ENCODE peak calls at places on chromosomes 4 and X, in four cellular contexts. Z, R, E and O are unnamed samples.

GRCh38 chr4:172648471-172648870 is 520.1 kb upstream of the GALNT7 start:
- DNase-seq in Z (no peak), R (no peak), E (no peak), O (no peak)

GRCh38 chr4:176767183-176767582 is 25.5 kb downstream of the VEGFC start:
- DNase-seq in Z (no peak), R (no peak), E (no peak), O (no peak)

GRCh38 chr4:87120411-87121162 is 99.8 kb downstream of the KLHL8 start:
- DNase-seq in Z (peak; percentile 34), R (no peak), E (no peak), O (no peak)

GRCh38 chr4:96593422-96593821 is 753.5 kb downstream of the PDHA2 start:
- DNase-seq in Z (no peak), R (no peak), E (no peak), O (no peak)

GRCh38 chr4:110614981-110615365 is 7.9 kb downstream of the PITX2 start:
- DNase-seq in Z (no peak), R (no peak), E (peak; percentile 54), O (no peak)

GRCh38 chr4:40842318-40842717 is 92.6 kb downstream of the NSUN7 start:
- DNase-seq in Z (no peak), R (no peak), E (no peak), O (no peak)

GRCh38 chr4:80711956-80712355 is 318.6 kb upstream of the BMP3 start:
- DNase-seq in Z (no peak), R (no peak), E (no peak), O (no peak)

GRCh38 chrX:55783723-55784122 is 66.2 kb downstream of the RRAGB start:
- DNase-seq in Z (no peak), R (no peak), E (no peak), O (no peak)

GRCh38 chrX:10028283-10029104 is 61.3 kb downstream of the CLDN34 start:
- DNase-seq in Z (no peak), R (no peak), E (no peak), O (no peak)

GRCh38 chr4:151310124-151310728 is 15.2 kb downstream of the SH3D19 start:
- DNase-seq in Z (no peak), R (no peak), E (no peak), O (no peak)
- H3K27ac ChIP-seq in Z (no peak overlapping the region), R (no peak overlapping the region), E (no peak overlapping the region), O (no peak overlapping the region)

GRCh38 chr4:123401466-123402175 is 5.0 kb downstream of the SPRY1 start:
- DNase-seq in Z (no peak), R (no peak), E (no peak), O (no peak)
- H3K4me3 ChIP-seq in Z (no peak overlapping the region), R (no peak overlapping the region), E (no peak overlapping the region), O (no peak overlapping the region)

GRCh38 chr4:8133897-8134542 is 24.6 kb downstream of the ABLIM2 start:
- DNase-seq in Z (no peak), R (no peak), E (no peak), O (no peak)

GRCh38 chr4:8135666-8136065 is 22.9 kb downstream of the ABLIM2 start:
- DNase-seq in Z (no peak), R (no peak), E (no peak), O (no peak)

GRCh38 chr4:8140915-8141314 is 17.7 kb downstream of the ABLIM2 start:
- DNase-seq in Z (no peak), R (no peak), E (no peak), O (no peak)

GRCh38 chr4:8136529-8136928 is 22.1 kb downstream of the ABLIM2 start:
- DNase-seq in Z (no peak), R (no peak), E (no peak), O (no peak)

GRCh38 chr4:8136972-8137710 is 21.5 kb downstream of the ABLIM2 start:
- DNase-seq in Z (no peak), R (no peak), E (no peak), O (no peak)
- H3K4me1 ChIP-seq in Z (peaks cover 12% of the 10 kb centered on the region), R (no peaks in the 10 kb centered on the region), E (no peaks in the 10 kb centered on the region), O (peaks cover under 1% of the 10 kb centered on the region)

GRCh38 chr4:161647757-161648156 is 516.0 kb downstream of the FSTL5 start:
- DNase-seq in Z (no peak), R (no peak), E (no peak), O (no peak)

GRCh38 chr4:161642708-161643107 is 521.1 kb downstream of the FSTL5 start:
- DNase-seq in Z (no peak), R (no peak), E (no peak), O (no peak)
- H3K27ac ChIP-seq in Z (no peak overlapping the region), R (no peak overlapping the region), E (no peak overlapping the region), O (no peak overlapping the region)

GRCh38 chr4:123555500-123556273 is 159.1 kb downstream of the SPRY1 start:
- DNase-seq in Z (peak; percentile 93), R (no peak), E (no peak), O (no peak)
- H3K4me3 ChIP-seq in Z (no peak overlapping the region), R (no peak overlapping the region), E (no peak overlapping the region), O (no peak overlapping the region)

DNA sequence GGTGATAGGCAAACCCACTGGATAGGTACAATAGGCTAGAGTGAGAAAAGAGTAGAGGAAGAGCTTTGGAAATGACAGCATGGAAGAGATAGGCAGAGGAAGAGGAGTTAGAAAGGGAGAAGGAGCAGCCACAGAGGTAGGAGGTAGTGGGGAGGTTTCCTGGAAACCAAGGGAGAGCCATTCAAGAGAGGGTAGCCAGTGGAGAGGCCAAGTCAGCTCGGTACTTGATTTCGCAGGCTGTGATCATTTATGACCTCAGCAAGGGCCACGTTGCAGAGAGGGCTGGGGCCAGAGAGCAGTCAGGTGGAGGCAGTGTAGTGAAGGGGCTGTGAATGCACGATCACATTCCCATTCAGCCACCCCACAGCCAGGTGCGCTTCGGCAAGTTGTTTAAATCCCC is 76.0 kb downstream of the TMEM131L start:
- DNase-seq in Z (no peak), R (no peak), E (no peak), O (no peak)
- H3K4me1 ChIP-seq in Z (peaks cover 44% of the 10 kb centered on the region), R (peaks cover 67% of the 10 kb centered on the region), E (peaks cover 14% of the 10 kb centered on the region), O (peaks cover 9% of the 10 kb centered on the region)

GRCh38 chr4:168641811-168642140 is 144.9 kb downstream of the PALLD start:
- DNase-seq in Z (no peak), R (no peak), E (no peak), O (no peak)

GRCh38 chr4:168636506-168637176 is 139.8 kb downstream of the PALLD start:
- DNase-seq in Z (no peak), R (no peak), E (no peak), O (no peak)

GRCh38 chr4:168639914-168640313 is 143.1 kb downstream of the PALLD start:
- DNase-seq in Z (no peak), R (no peak), E (no peak), O (no peak)

GRCh38 chr4:168636040-168636439 is 139.2 kb downstream of the PALLD start:
- DNase-seq in Z (no peak), R (no peak), E (no peak), O (no peak)

GRCh38 chr4:168637872-168638756 is 141.3 kb downstream of the PALLD start:
- DNase-seq in Z (no peak), R (no peak), E (no peak), O (no peak)
- H3K27ac ChIP-seq in Z (no peak overlapping the region), R (no peak overlapping the region), E (no peak overlapping the region), O (no peak overlapping the region)

DNA sequence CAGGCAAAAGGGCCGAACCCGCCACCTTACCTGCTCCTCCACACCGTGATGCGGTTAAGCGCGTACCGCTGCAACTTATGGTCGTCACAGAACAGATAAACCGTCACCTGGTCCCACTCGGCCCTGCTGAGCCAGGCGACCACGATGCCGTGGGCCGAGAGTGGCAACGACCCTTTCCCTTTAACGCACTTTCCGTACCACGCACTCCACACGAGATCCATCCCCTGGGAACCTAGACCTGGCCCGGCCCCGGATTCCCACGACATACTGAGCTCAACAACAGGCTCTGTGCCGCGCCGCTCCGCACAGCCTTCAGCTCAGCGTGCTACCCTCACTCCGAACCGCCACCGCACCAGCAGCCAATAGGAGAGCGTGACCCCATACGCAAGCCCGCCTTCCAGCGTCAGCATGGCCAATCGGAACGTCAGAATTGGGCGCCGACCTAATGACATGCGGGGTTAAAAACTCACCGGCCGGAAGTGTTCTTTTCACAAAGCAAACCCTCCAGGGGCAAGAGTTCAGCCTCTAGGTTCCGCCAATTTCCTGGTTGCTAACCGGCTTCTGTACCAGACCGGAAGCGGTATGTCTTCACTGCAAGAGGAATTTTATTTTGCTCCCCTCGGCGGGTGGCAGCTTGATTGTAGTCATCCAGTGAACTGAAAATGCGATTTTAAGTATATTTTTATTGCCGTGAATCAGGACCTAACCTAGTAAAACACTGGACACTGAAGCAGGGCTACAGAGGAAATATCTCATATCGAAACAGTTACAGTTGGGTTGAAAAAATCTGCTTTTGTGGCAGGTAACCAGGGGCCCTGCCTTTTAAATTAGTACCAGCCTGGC is at the start of gene LAS1L:
- DNase-seq in Z (peak; percentile 87), R (peak; percentile 92), E (peak; percentile 93), O (peak; percentile 94)
- H3K4me3 ChIP-seq in Z (peak within 1 kb of the TSS; percentile 65), R (peak within 1 kb of the TSS; percentile 87), E (peak within 1 kb of the TSS; percentile 73), O (peak within 1 kb of the TSS; percentile 99)

GRCh38 chr4:184382189-184382846 is 92.0 kb downstream of the IRF2 start:
- DNase-seq in Z (no peak), R (no peak), E (no peak), O (peak; percentile 39)
- H3K4me1 ChIP-seq in Z (peaks cover 50% of the 10 kb centered on the region), R (peaks cover 45% of the 10 kb centered on the region), E (peaks cover 43% of the 10 kb centered on the region), O (peaks cover 59% of the 10 kb centered on the region)

DNA sequence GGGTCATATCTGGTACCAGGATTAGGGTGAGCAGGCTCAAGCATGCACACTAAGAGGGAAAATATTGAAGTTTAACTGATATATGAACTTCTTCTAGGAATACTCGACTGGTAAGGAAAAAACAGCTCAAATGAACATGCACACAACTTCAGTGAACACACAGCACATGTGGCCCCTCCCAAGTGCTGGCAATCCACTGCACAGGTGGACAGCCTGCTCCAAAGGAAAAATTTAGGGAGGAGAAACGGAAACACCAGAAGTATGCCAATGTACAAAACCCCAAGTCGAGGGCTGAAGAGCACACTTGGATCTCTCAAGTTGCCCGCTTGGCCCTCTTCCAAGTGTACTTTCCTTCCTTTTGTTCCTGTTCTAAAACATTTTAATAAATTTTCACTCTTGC is 205.0 kb upstream of the FAM47C start:
- DNase-seq in Z (no peak), R (no peak), E (no peak), O (no peak)
- H3K27ac ChIP-seq in Z (no peak overlapping the region), R (no peak overlapping the region), E (no peak overlapping the region), O (no peak overlapping the region)